ENCODE peak calls at places on chromosomes 12 and 14, in four cellular contexts. R is body of pancreas, T is transverse colon, J is prostate gland. Y is an unnamed sample.

GRCh38 chr12:28240853-28241252 is 50.6 kb downstream of the CCDC91 start:
- DNase-seq in R (no peak), T (no peak), J (no peak), Y (no peak)

GRCh38 chr12:124490584-124491305 is 76.7 kb downstream of the NCOR2 start:
- DNase-seq in R (peak), T (peak), J (no peak), Y (no peak)

GRCh38 chr14:22472466-22472865 is 116.6 kb downstream of the DAD1 start:
- DNase-seq in R (no peak), T (no peak), J (no peak), Y (no peak)

GRCh38 chr14:72816287-72816686 is 77.6 kb downstream of the DPF3 start:
- DNase-seq in R (no peak), T (no peak), J (no peak), Y (no peak)

GRCh38 chr12:54356228-54356627 is 8.1 kb downstream of the GPR84 start:
- DNase-seq in R (no peak), T (no peak), J (peak), Y (no peak)

GRCh38 chr14:85197976-85198375 is 332.0 kb upstream of the FLRT2 start:
- DNase-seq in R (no peak), T (no peak), J (no peak), Y (no peak)

GRCh38 chr14:63891148-63891964 is 38.6 kb downstream of the SYNE2 start:
- DNase-seq in R (peak), T (no peak), J (no peak), Y (no peak)

GRCh38 chr14:105411017-105411941 is 8.3 kb upstream of the MTA1 start:
- DNase-seq in R (peak), T (peak), J (no peak), Y (peak)

GRCh38 chr14:62143235-62143634 is 381.0 kb downstream of the SNAPC1 start:
- DNase-seq in R (no peak), T (no peak), J (no peak), Y (no peak)

GRCh38 chr14:55451950-55452349 is 11.5 kb upstream of the TBPL2 start:
- DNase-seq in R (no peak), T (no peak), J (no peak), Y (no peak)

GRCh38 chr12:85092814-85093370 is 56.7 kb downstream of the LRRIQ1 start:
- DNase-seq in R (no peak), T (no peak), J (no peak), Y (no peak)

DNA sequence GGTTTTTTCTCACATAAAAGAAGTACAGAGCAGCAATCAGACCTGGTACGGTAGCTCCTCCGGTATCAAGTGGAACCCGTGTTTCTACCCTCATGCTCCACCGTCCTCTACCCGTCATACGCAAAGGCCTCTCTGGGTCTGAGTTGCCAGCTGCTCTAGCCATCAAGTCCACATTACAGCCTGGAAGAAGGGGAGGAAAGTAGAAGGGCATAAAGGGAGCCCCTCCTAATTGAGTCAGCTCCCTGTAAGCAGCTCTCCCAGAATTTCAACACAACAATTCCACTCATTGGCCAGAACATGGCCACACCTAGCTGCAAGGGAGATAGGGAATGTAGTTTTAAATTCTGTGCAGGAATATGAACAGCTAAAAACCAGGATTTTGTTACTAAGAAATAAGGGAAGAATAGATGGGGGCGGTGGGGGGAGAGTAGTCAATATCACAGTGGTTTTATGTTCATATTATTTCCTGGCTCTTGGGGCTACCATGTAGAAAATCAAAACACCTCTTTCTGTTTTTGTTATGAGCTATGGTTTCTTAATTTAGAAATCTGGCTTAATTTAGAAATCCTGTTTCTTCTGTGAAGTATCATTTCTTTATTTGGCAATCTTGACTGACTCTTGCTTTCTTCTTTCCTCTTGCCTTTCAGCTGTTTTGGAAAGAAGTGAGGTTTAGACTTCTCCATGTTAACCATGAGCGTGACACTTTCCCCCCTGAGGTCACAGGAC is 103.9 kb downstream of the AKAP6 start:
- DNase-seq in R (no peak), T (no peak), J (no peak), Y (no peak)
- TF ChIP-seq POLR2A in R (no peak), T (no peak), J (no peak), Y (no peak)

GRCh38 chr12:127600211-127600610 is 666.8 kb upstream of the TMEM132C start:
- DNase-seq in R (no peak), T (no peak), J (no peak), Y (no peak)
- TF ChIP-seq CTCF in R (no peak), T (no peak), J (no peak), Y (no peak)

GRCh38 chr14:39431416-39432178 is 636 bp downstream of the FBXO33 start:
- DNase-seq in R (peak), T (peak), J (peak), Y (peak)

GRCh38 chr14:39432179-39432618 is at the start of gene FBXO33:
- DNase-seq in R (peak), T (peak), J (peak), Y (peak)

GRCh38 chr14:39433452-39433813 is 1.2 kb upstream of the FBXO33 start:
- DNase-seq in R (no peak), T (no peak), J (no peak), Y (no peak)

GRCh38 chr14:39434401-39434800 is 2.2 kb upstream of the FBXO33 start:
- DNase-seq in R (no peak), T (no peak), J (no peak), Y (no peak)

GRCh38 chr14:39432619-39433451 is 602 bp upstream of the FBXO33 start:
- DNase-seq in R (peak), T (peak), J (peak), Y (peak)
- TF ChIP-seq POLR2A in R (peak), T (peak), J (peak), Y (no peak)

GRCh38 chr12:74641694-74642093 is 104.1 kb downstream of the ATXN7L3B start:
- DNase-seq in R (no peak), T (no peak), J (no peak), Y (no peak)
- TF ChIP-seq CTCF in R (no peak), T (no peak), J (no peak), Y (no peak)

GRCh38 chr12:6977653-6978052 is 6.9 kb downstream of the EMG1 start:
- DNase-seq in R (no peak), T (no peak), J (no peak), Y (no peak)

GRCh38 chr12:6978188-6978986 is 7.7 kb downstream of the EMG1 start:
- DNase-seq in R (no peak), T (no peak), J (peak), Y (no peak)

GRCh38 chr12:6974180-6974579 is 3.5 kb downstream of the EMG1 start:
- DNase-seq in R (no peak), T (no peak), J (no peak), Y (no peak)

GRCh38 chr12:6979021-6979420 is 8.3 kb downstream of the EMG1 start:
- DNase-seq in R (no peak), T (no peak), J (no peak), Y (no peak)

GRCh38 chr12:6975297-6976032 is 4.8 kb downstream of the EMG1 start:
- DNase-seq in R (no peak), T (no peak), J (no peak), Y (no peak)
- TF ChIP-seq POLR2A in R (no peak), T (no peak), J (no peak), Y (no peak)

GRCh38 chr12:19129121-19129485 is 430 bp upstream of the PLEKHA5 start:
- DNase-seq in R (no peak), T (no peak), J (no peak), Y (no peak)

GRCh38 chr12:19127270-19127669 is 2.3 kb upstream of the PLEKHA5 start:
- DNase-seq in R (no peak), T (no peak), J (no peak), Y (no peak)

GRCh38 chr12:19129486-19130223 is at the start of gene PLEKHA5:
- DNase-seq in R (peak), T (peak), J (peak), Y (peak)

GRCh38 chr12:19131020-19131431 is 1.5 kb downstream of the PLEKHA5 start:
- DNase-seq in R (peak), T (peak), J (peak), Y (no peak)

DNA sequence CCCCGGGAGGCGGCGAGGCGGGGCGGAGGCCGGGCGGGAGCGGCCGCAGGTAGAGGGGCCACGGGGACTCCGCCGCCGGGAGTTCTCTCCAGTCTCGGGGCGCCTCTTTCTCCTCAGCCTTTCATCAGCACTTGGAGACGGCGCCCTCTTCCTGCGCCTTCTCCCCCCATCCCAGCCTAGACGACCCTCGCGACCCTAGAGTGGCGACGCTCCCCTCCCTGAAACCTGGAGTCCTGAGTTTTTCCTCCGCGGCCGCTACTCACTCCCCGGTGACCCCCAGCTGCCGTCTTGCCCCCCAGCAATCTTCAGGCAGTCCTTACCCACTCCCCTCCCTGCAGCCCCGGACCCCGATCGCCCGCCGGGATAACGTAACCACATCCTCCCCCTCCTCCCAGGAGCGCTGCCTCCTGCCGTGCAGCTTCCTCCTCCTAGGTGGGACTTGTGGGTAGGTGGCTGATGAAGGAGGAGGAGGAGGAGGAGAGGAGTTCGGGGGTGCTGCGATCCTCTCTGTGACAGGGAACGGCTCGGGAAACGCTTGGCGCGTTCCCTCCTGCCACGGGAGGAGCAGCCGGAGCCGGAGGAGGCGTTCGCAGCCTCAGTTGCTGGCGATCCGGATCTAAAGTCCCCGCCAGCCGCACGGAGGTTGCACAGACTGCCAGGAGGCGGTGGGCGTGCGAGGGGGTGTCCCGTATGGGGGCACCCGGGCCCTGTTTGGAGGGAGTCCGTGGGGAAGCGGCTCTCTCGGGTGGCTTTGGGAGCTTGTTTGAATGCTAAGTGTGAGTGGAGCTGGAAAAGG is 889 bp downstream of the PLEKHA5 start:
- DNase-seq in R (peak), T (peak), J (peak), Y (peak)
- TF ChIP-seq CTCF in R (no peak), T (no peak), J (no peak), Y (no peak)

Y was measured in lower leg skin.